ENCODE peak calls at places on chromosomes 3 and 15, in eight cellular contexts. E, B, N, X, C, O, U and F are unnamed samples.

GRCh38 chr3:173891272-173892100 is 493.9 kb downstream of the NLGN1 start:
- DNase-seq in E (no peak), B (no peak), N (peak), X (peak), C (no peak), O (peak), U (no peak), F (no peak)

GRCh38 chr15:85164841-85165466 is 183.3 kb downstream of the PDE8A start:
- DNase-seq in E (no peak), B (no peak), N (no peak), X (peak), C (no peak), O (no peak), U (no peak), F (no peak)

GRCh38 chr15:74641151-74641550 is 25.5 kb downstream of the CLK3 start:
- DNase-seq in E (no peak), B (no peak), N (no peak), X (no peak), C (no peak), O (no peak), U (no peak), F (no peak)

GRCh38 chr3:133944641-133945441 is 49.2 kb upstream of the RAB6B start:
- DNase-seq in E (no peak), B (peak), N (no peak), X (peak), C (no peak), O (peak), U (no peak), F (no peak)

GRCh38 chr3:42632146-42632545 is 21.4 kb upstream of the ZBTB47 start:
- DNase-seq in E (no peak), B (peak), N (no peak), X (peak), C (no peak), O (peak), U (no peak), F (no peak)

GRCh38 chr3:101128786-101129185 is 135.6 kb upstream of the ABI3BP start:
- DNase-seq in E (no peak), B (peak), N (no peak), X (peak), C (no peak), O (peak), U (no peak), F (no peak)

GRCh38 chr15:38707802-38708671 is 143.4 kb upstream of the RASGRP1 start:
- DNase-seq in E (no peak), B (peak), N (peak), X (peak), C (no peak), O (peak), U (peak), F (no peak)

GRCh38 chr3:151724846-151725562 is 8.7 kb upstream of the AADACL2 start:
- DNase-seq in E (no peak), B (peak), N (no peak), X (no peak), C (no peak), O (peak), U (no peak), F (no peak)

GRCh38 chr3:98540346-98540745 is 8.6 kb downstream of the GPR15 start:
- DNase-seq in E (no peak), B (no peak), N (no peak), X (no peak), C (no peak), O (peak), U (no peak), F (no peak)

GRCh38 chr3:10224794-10225660 is 23.2 kb upstream of the TATDN2 start:
- DNase-seq in E (peak), B (peak), N (peak), X (peak), C (peak), O (peak), U (peak), F (peak)

GRCh38 chr3:129195731-129196256 is 12.1 kb upstream of the CNBP start:
- DNase-seq in E (no peak), B (peak), N (peak), X (peak), C (no peak), O (peak), U (peak), F (no peak)

GRCh38 chr3:132721479-132722164 is 587 bp downstream of the NPHP3 start:
- DNase-seq in E (no peak), B (peak), N (peak), X (peak), C (peak), O (peak), U (peak), F (no peak)

GRCh38 chr3:4517643-4518042 is 24.5 kb downstream of the ITPR1 start:
- DNase-seq in E (no peak), B (no peak), N (peak), X (no peak), C (no peak), O (no peak), U (no peak), F (no peak)

GRCh38 chr3:189260556-189261493 is 89.1 kb downstream of the TPRG1 start:
- DNase-seq in E (no peak), B (no peak), N (no peak), X (no peak), C (no peak), O (no peak), U (no peak), F (no peak)

GRCh38 chr3:47005212-47006144 is 26.0 kb downstream of the NBEAL2 start:
- DNase-seq in E (no peak), B (no peak), N (no peak), X (no peak), C (no peak), O (no peak), U (no peak), F (no peak)

GRCh38 chr3:49453621-49454315 is 16.3 kb upstream of the DAG1 start:
- DNase-seq in E (no peak), B (no peak), N (no peak), X (no peak), C (no peak), O (no peak), U (no peak), F (no peak)

GRCh38 chr3:7282988-7283387 is 422.1 kb downstream of the GRM7 start:
- DNase-seq in E (no peak), B (no peak), N (no peak), X (no peak), C (no peak), O (no peak), U (no peak), F (no peak)

GRCh38 chr3:149808209-149808829 is 4.7 kb upstream of the RNF13 start:
- DNase-seq in E (peak), B (peak), N (peak), X (peak), C (no peak), O (peak), U (peak), F (peak)